ENCODE peak calls at places on chromosomes 11 and 22, in seven cellular contexts. O is H9, W is IMR-90, K is cardiac muscle cell, T is OCI-LY7, R is transverse colon, N is aorta. Q is an unnamed sample.

GRCh38 chr11:64186205-64187165 is 514 bp downstream of the STIP1 start:
- DNase-seq in O (no peak), W (peak; percentile 2), K (no peak), T (peak; percentile 40), R (peak; percentile 29), N (no peak), Q (no peak)

GRCh38 chr11:79579063-79579462 is 138.2 kb upstream of the TENM4 start:
- DNase-seq in O (no peak), W (no peak), K (no peak), T (no peak), R (no peak), N (no peak), Q (no peak)

GRCh38 chr11:71446942-71447688 is 1.1 kb downstream of the DHCR7 start:
- DNase-seq in O (no peak), W (peak; percentile 66), K (peak; percentile 85), T (no peak), R (peak; percentile 28), N (no peak), Q (no peak)

GRCh38 chr22:45216133-45217003 is 24.3 kb downstream of the KIAA0930 start:
- DNase-seq in O (peak; percentile 64), W (peak; percentile 98), K (peak; percentile 55), T (no peak), R (no peak), N (peak; percentile 54), Q (no peak)

GRCh38 chr11:122229611-122230386 is 113.8 kb upstream of the BLID start:
- DNase-seq in O (peak; percentile 68), W (no peak), K (no peak), T (no peak), R (no peak), N (no peak), Q (peak; percentile 33)

GRCh38 chr11:20275987-20276660 is 87.4 kb upstream of the HTATIP2 start:
- DNase-seq in O (no peak), W (no peak), K (no peak), T (no peak), R (no peak), N (no peak), Q (no peak)

GRCh38 chr11:132030896-132031295 is 660.5 kb downstream of the NTM start:
- DNase-seq in O (no peak), W (peak; percentile 52), K (peak; percentile 57), T (no peak), R (no peak), N (no peak), Q (no peak)

GRCh38 chr22:29742319-29742718 is 22.5 kb downstream of the CABP7 start:
- DNase-seq in O (no peak), W (no peak), K (no peak), T (no peak), R (no peak), N (no peak), Q (no peak)

GRCh38 chr11:118918128-118918685 is 7.5 kb downstream of the BCL9L start:
- DNase-seq in O (peak; percentile 84), W (peak; percentile 91), K (peak; percentile 97), T (no peak), R (peak; percentile 92), N (peak; percentile 90), Q (no peak)

GRCh38 chr11:128492461-128492860 is 94.9 kb downstream of the ETS1 start:
- DNase-seq in O (no peak), W (peak; percentile 67), K (peak; percentile 71), T (no peak), R (no peak), N (no peak), Q (no peak)

GRCh38 chr11:131737357-131737756 is 366.9 kb downstream of the NTM start:
- DNase-seq in O (no peak), W (no peak), K (peak; percentile 25), T (no peak), R (no peak), N (no peak), Q (no peak)

GRCh38 chr11:100004541-100004940 is 682.5 kb upstream of the ARHGAP42 start:
- DNase-seq in O (no peak), W (no peak), K (peak; percentile 66), T (no peak), R (no peak), N (no peak), Q (no peak)

GRCh38 chr11:11750479-11750878 is 91.3 kb upstream of the USP47 start:
- DNase-seq in O (no peak), W (no peak), K (no peak), T (no peak), R (no peak), N (no peak), Q (no peak)

GRCh38 chr11:76723548-76723947 is 53.0 kb upstream of the LRRC32 start:
- DNase-seq in O (no peak), W (no peak), K (no peak), T (no peak), R (no peak), N (no peak), Q (no peak)

GRCh38 chr11:66183581-66184048 is 84.8 kb upstream of the RAB1B start:
- DNase-seq in O (no peak), W (no peak), K (peak; percentile 15), T (peak; percentile 8), R (no peak), N (no peak), Q (no peak)

GRCh38 chr22:42299586-42300285 is 29.3 kb upstream of the TCF20 start:
- DNase-seq in O (peak; percentile 77), W (no peak), K (peak; percentile 16), T (peak; percentile 73), R (peak; percentile 48), N (no peak), Q (no peak)

GRCh38 chr22:29308791-29309262 is 2.4 kb downstream of the GAS2L1 start:
- DNase-seq in O (no peak), W (peak; percentile 65), K (peak; percentile 69), T (no peak), R (peak; percentile 50), N (no peak), Q (no peak)

GRCh38 chr11:27783701-27784355 is 83.6 kb upstream of the BDNF start:
- DNase-seq in O (no peak), W (no peak), K (peak; percentile 40), T (no peak), R (no peak), N (no peak), Q (no peak)

GRCh38 chr22:29827091-29827490 is 11.0 kb downstream of the ASCC2 start:
- DNase-seq in O (no peak), W (no peak), K (no peak), T (no peak), R (no peak), N (no peak), Q (no peak)

GRCh38 chr11:17383466-17383865 is 5.0 kb downstream of the KCNJ11 start:
- DNase-seq in O (no peak), W (peak; percentile 45), K (no peak), T (no peak), R (no peak), N (no peak), Q (no peak)

GRCh38 chr22:43798492-43798891 is 13.6 kb downstream of the EFCAB6 start:
- DNase-seq in O (no peak), W (peak; percentile 63), K (no peak), T (peak; percentile 46), R (no peak), N (no peak), Q (no peak)

GRCh38 chr22:25403752-25404471 is 160.6 kb upstream of the GRK3 start:
- DNase-seq in O (no peak), W (peak; percentile 41), K (no peak), T (no peak), R (no peak), N (peak; percentile 53), Q (no peak)

GRCh38 chr11:57364851-57365660 is 15.9 kb downstream of the PRG3 start:
- DNase-seq in O (peak; percentile 70), W (no peak), K (no peak), T (no peak), R (no peak), N (peak; percentile 46), Q (no peak)

GRCh38 chr11:79150966-79151365 is 289.9 kb downstream of the TENM4 start:
- DNase-seq in O (no peak), W (peak; percentile 86), K (no peak), T (no peak), R (no peak), N (no peak), Q (no peak)

GRCh38 chr11:19244621-19245020 is 3.9 kb upstream of the E2F8 start:
- DNase-seq in O (no peak), W (no peak), K (no peak), T (no peak), R (no peak), N (no peak), Q (no peak)

GRCh38 chr11:78432058-78432515 is 14.5 kb upstream of the GAB2 start:
- DNase-seq in O (no peak), W (no peak), K (peak; percentile 51), T (no peak), R (no peak), N (no peak), Q (no peak)

DNA sequence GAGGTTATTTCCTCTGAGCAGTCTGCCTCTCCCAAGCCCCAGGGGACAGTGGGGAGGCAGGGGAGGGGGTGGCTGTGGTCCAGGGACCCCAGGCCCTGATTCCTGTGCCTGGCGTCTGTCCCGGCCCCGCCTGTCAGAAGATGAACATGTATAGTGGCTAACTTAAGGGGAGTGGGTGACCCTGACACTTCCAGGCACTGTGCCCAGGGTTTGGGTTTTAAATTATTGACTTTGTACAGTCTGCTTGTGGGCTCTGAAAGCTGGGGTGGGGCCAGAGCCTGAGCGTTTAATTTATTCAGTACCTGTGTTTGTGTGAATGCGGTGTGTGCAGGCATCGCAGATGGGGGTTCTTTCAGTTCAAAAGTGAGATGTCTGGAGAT is 3.1 kb downstream of the PIM3 start:
- DNase-seq in O (no peak), W (no peak), K (no peak), T (no peak), R (peak; percentile 43), N (no peak), Q (no peak)
- H3K4me1 ChIP-seq in O (no peaks in the 10 kb centered on the region), W (peaks cover 40% of the 10 kb centered on the region), K (peaks cover 36% of the 10 kb centered on the region), T (peaks cover 56% of the 10 kb centered on the region), R (peaks cover 52% of the 10 kb centered on the region), N (no peaks in the 10 kb centered on the region), Q (peaks cover 13% of the 10 kb centered on the region)

GRCh38 chr11:116991491-116991890 is 106.7 kb downstream of the SIK3 start:
- DNase-seq in O (no peak), W (no peak), K (no peak), T (no peak), R (no peak), N (no peak), Q (no peak)
- H3K4me1 ChIP-seq in O (peaks cover 6% of the 10 kb centered on the region), W (peaks cover 4% of the 10 kb centered on the region), K (peaks cover 20% of the 10 kb centered on the region), T (peaks cover 37% of the 10 kb centered on the region), R (peaks cover 51% of the 10 kb centered on the region), N (peaks cover 8% of the 10 kb centered on the region), Q (peaks cover 4% of the 10 kb centered on the region)

DNA sequence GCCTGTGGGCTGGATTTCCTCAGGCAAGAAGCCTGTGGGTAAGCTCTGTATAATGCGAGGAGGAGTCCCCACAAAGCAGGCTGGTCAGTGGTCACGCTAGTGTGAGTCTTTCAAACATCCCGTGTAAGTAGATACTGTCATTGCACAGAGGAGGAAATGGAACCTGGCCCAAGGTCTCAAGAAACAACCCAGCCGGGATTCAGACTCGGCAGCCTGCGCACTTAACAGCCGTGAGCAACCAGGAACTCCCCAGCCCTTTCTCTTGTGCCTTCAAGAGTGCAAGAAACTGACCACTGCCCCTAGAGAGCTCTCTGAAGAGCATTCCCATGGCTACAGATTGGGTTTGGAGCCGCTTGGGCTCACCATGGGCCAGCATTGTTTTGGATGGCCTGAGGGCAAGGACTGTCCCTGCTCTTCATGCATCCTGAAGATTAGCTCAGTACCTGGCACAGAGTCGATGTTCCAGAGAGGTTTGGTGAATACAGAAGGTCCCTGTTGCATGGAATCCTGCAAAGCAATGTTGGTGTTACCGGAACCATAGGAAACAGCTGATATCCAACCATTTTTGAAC is 6.0 kb downstream of the MPST start:
- DNase-seq in O (no peak), W (no peak), K (no peak), T (no peak), R (peak; percentile 48), N (no peak), Q (no peak)
- H3K4me1 ChIP-seq in O (no peaks in the 10 kb centered on the region), W (no peaks in the 10 kb centered on the region), K (no peaks in the 10 kb centered on the region), T (peaks cover 6% of the 10 kb centered on the region), R (peaks cover 52% of the 10 kb centered on the region), N (no peaks in the 10 kb centered on the region), Q (no peaks in the 10 kb centered on the region)

GRCh38 chr11:44799036-44799435 is 72.3 kb downstream of the TSPAN18 start:
- DNase-seq in O (no peak), W (no peak), K (no peak), T (no peak), R (no peak), N (peak; percentile 68), Q (no peak)
- H3K4me1 ChIP-seq in O (peaks cover 10% of the 10 kb centered on the region), W (peaks cover 3% of the 10 kb centered on the region), K (peaks cover 41% of the 10 kb centered on the region), T (no peaks in the 10 kb centered on the region), R (no peaks in the 10 kb centered on the region), N (no peaks in the 10 kb centered on the region), Q (no peaks in the 10 kb centered on the region)